ENCODE peak calls at places on chromosomes 13 and 19, in five cellular contexts. L is heart left ventricle, P is Peyer's patch, G is A673, H is A549. A is an unnamed sample. For H3K4me1, the result is how much of the 10 kb centered on the place peaks cover.

GRCh38 chr13:94263038-94263437 is 216.4 kb downstream of the DCT start:
- DNase-seq in L (no peak), P (no peak), G (no peak), H (no peak), A (no peak)

GRCh38 chr13:34654203-34654602 is 287.9 kb upstream of the NBEA start:
- DNase-seq in L (no peak), P (no peak), G (no peak), H (no peak), A (no peak)

GRCh38 chr13:29621401-29621800 is 25.9 kb upstream of the SLC7A1 start:
- DNase-seq in L (no peak), P (no peak), G (no peak), H (no peak), A (no peak)

GRCh38 chr19:14782978-14783545 is 4.7 kb upstream of the ADGRE2 start:
- DNase-seq in L (no peak), P (no peak), G (no peak), H (no peak), A (no peak)

GRCh38 chr19:10555613-10555979 is 10.2 kb downstream of the KRI1 start:
- DNase-seq in L (no peak), P (no peak), G (no peak), H (no peak), A (no peak)

GRCh38 chr19:9075064-9075964 is 11.5 kb upstream of the OR1M1 start:
- DNase-seq in L (peak), P (peak), G (peak), H (peak), A (no peak)

GRCh38 chr13:20993661-20994440 is 67.5 kb downstream of the LATS2 start:
- DNase-seq in L (no peak), P (no peak), G (no peak), H (no peak), A (no peak)

GRCh38 chr19:48654299-48655059 is 8.5 kb upstream of the CA11 start:
- DNase-seq in L (no peak), P (peak), G (peak), H (no peak), A (no peak)

GRCh38 chr19:55554749-55555152 is 9.4 kb upstream of the SBK3 start:
- DNase-seq in L (no peak), P (no peak), G (no peak), H (no peak), A (no peak)

GRCh38 chr19:10797541-10798256 is 38.3 kb downstream of the TMED1 start:
- DNase-seq in L (no peak), P (no peak), G (no peak), H (no peak), A (peak)

GRCh38 chr13:80742027-80742426 is 401.1 kb upstream of the SPRY2 start:
- DNase-seq in L (no peak), P (no peak), G (peak), H (no peak), A (no peak)

GRCh38 chr19:13014921-13015280 is 19.6 kb downstream of the NFIX start:
- DNase-seq in L (no peak), P (no peak), G (no peak), H (no peak), A (no peak)

GRCh38 chr13:34842466-34842865 is 99.6 kb upstream of the NBEA start:
- DNase-seq in L (no peak), P (no peak), G (no peak), H (no peak), A (no peak)

GRCh38 chr19:49020342-49020741 is 3.5 kb upstream of the LHB start:
- DNase-seq in L (no peak), P (no peak), G (no peak), H (no peak), A (no peak)

GRCh38 chr13:36778083-36778671 is 40.8 kb upstream of the RFXAP start:
- DNase-seq in L (no peak), P (no peak), G (peak), H (no peak), A (no peak)

GRCh38 chr19:58335630-58336029 is 8.8 kb downstream of the ZSCAN22 start:
- DNase-seq in L (no peak), P (no peak), G (no peak), H (no peak), A (no peak)

GRCh38 chr13:45206340-45206739 is 5.5 kb upstream of the KCTD4 start:
- DNase-seq in L (no peak), P (no peak), G (no peak), H (peak), A (no peak)

GRCh38 chr13:95073826-95074345 is 227.4 kb downstream of the ABCC4 start:
- DNase-seq in L (no peak), P (no peak), G (no peak), H (no peak), A (no peak)

GRCh38 chr13:98476106-98476505 is 100.8 kb downstream of the STK24 start:
- DNase-seq in L (no peak), P (no peak), G (peak), H (no peak), A (no peak)

GRCh38 chr19:33434090-33434885 is 60.8 kb downstream of the CEBPG start:
- DNase-seq in L (peak), P (peak), G (no peak), H (no peak), A (no peak)

GRCh38 chr19:16715613-16716012 is 4.0 kb upstream of the NWD1 start:
- DNase-seq in L (no peak), P (no peak), G (no peak), H (no peak), A (no peak)

GRCh38 chr13:94556016-94556415 is 39.9 kb downstream of the TGDS start:
- DNase-seq in L (no peak), P (no peak), G (no peak), H (no peak), A (no peak)

GRCh38 chr13:33352023-33352422 is 66.5 kb upstream of the STARD13 start:
- DNase-seq in L (no peak), P (no peak), G (peak), H (no peak), A (no peak)

DNA sequence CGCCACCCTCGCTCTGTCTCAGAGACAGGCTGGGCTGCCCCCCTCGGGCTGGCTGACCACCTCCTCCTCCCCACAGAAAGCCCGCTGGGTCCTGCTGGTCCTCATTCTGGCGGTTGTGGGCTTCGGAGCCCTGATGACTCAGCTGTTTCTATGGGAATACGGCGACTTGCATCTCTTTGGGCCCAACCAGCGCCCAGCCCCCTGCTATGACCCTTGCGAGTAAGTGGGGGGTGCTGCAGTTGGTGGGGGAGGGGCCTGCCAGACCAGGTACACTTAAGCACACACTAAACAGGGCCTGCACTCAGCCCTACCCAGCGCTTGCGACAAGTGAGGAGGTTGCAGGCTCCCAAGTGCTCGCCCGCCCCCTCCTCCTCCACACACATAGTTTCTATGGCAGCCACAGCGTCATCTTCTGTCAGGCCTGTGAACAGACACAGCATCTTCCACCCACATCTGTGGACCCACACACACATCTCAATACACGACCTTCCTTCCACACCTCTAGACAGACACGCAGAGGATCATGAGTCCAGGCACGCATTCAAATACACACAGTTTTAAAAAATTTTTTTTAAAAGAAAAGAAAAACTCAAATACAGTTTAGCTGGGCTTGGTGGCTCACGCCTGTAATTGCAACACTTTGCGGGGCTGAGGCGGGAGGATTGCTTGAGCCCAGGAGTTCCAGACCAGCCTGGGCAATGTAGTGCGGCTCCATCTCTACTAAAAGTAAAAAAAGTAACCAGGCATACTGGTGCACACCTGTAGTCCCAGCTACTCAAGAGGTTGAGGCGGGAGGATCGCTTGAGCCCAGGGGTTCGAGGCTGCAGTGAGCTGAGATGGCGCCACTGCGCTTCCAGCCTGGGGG is 18.4 kb downstream of the PLD3 start:
- DNase-seq in L (no peak), P (no peak), G (peak), H (no peak), A (no peak)
- H3K27ac ChIP-seq in L (no peak), P (no peak), G (peak), H (no peak), A (no peak)

DNA sequence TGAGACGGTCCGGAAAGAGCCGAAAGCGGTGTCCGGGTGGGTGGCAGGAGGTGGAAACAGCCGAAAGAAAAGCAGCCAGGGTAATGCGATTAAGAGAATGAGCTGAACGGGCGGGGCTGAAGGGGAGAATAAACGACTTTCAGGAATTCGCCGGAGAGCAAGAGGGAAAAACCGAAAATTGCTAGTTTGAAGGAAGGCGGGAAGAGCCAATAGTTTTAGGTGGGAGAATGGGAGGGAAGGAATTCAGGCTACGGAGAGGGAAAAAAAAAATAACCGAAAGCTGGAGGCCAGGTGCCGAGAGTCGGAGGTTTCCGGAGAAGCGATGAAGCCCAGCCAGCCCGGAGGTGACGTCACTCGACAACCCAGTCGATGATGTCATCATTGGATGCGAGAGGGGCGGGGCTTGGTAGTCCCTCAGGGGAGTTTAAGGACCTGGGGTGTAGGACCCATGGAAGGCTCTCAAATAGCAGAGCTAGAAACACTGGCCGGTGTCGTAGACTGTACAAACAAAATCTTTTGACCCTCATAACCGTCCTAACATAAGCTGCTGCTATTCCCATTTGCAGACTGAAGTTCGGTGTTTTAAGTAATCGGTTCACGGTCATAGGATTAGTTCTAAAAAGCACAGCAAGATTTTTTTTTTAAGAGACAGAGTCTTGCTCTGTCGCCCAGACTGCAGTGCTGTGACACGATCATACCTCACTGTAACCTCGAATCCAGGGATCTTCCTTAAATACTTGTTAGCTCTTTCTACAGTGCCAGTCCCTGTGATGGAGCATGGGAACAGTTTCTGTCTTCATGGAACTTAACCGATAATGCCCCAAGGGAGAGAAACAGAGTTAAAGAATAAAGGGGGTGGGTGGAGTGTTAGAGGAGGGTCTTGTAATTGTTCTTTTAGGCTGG is at the start of gene ZC3H4:
- DNase-seq in L (peak), P (peak), G (peak), H (peak), A (peak)
- H3K4me1 ChIP-seq in L (under half), P (under half), G (under half), H (under half), A (under half)

GRCh38 chr19:3184847-3185481 is 766 bp upstream of the NCLN start:
- DNase-seq in L (peak), P (no peak), G (peak), H (peak), A (no peak)
- H3K4me3 ChIP-seq in L (peak), P (peak), G (peak), H (peak), A (peak)

DNA sequence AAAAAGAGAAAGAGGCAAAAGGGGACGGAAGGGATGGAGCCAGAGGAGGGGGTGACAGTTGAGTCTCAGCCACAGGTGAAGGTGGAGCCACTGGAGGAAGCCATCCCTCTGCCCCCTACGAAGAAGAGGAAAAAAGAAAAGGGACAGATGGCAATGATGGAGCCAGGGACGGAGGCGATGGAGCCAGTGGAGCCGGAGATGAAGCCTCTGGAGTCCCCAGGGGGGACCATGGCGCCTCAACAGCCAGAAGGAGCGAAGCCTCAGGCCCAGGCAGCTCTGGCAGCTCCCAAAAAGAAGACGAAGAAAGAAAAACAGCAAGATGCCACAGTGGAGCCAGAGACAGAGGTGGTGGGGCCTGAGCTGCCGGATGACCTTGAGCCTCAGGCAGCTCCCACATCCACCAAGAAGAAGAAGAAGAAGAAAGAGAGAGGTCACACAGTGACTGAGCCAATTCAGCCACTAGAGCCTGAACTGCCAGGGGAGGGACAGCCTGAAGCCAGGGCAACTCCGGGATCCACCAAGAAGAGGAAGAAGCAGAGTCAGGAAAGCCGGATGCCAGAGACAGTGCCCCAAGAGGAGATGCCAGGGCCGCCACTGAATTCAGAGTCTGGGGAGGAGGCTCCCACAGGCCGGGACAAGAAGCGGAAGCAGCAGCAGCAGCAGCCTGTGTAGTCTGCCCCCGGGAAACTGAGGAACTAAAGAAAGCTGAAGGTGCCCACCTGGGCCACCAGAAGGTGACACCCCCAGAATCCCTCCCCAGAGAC is 2.6 kb downstream of the POLR1G start:
- DNase-seq in L (no peak), P (no peak), G (no peak), H (no peak), A (no peak)
- H3K27ac ChIP-seq in L (peak), P (no peak), G (no peak), H (no peak), A (no peak)

DNA sequence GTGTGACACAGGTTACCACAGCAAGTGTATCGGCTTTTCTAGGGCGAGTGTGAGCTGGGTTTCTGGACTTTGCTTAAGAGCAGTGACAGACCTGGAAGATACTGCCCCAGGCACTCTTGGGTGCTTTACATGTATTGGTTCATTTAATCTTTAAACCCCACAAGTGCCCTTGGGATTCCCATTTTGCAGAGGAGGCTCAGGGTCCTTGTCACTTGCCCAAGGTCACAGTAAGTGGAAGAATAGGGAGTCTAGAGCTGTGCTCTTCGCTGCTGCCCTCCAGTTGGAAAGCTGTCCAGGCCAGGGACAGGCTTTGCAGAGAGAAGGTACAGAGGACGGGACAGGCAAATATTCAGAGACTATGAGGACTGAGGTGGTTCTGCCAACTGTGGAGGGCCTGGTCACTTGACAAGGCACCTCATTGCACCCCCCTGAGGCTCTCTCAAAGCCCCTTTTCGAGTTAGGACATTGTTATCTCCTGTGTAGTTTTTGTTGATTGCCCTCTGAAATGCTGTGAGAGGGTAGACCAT is 42.4 kb downstream of the BBC3 start:
- DNase-seq in L (no peak), P (no peak), G (no peak), H (no peak), A (no peak)
- H3K4me1 ChIP-seq in L (under half), P (under half), G (under half), H (under half), A (under half)

GRCh38 chr13:66266761-66267160 is 963.4 kb downstream of the PCDH9 start:
- DNase-seq in L (no peak), P (no peak), G (no peak), H (no peak), A (no peak)

GRCh38 chr13:66262330-66262729 is 967.8 kb downstream of the PCDH9 start:
- DNase-seq in L (no peak), P (no peak), G (no peak), H (no peak), A (no peak)

GRCh38 chr13:66265446-66265845 is 964.7 kb downstream of the PCDH9 start:
- DNase-seq in L (no peak), P (no peak), G (no peak), H (no peak), A (no peak)

GRCh38 chr13:66266348-66266747 is 963.8 kb downstream of the PCDH9 start:
- DNase-seq in L (no peak), P (no peak), G (no peak), H (no peak), A (no peak)

DNA sequence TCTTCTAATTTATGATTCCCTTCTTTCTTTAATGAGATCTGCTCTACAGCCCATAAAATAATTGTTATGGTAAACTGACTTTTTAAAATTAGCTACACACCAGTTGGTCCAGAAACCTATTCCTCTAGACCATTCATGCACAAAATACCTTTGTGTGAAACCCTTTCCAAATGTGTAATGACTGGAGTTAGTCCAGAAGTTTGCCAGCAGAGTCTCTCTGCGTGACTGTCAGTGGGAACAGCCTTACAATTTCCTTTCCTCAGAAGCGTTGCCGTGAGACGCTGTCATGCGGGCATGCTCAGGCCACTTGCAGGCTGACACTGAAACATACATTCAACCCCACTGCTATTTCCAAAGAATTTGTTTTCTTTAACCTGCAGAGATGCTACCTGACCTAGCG is 965.2 kb downstream of the PCDH9 start:
- DNase-seq in L (no peak), P (no peak), G (peak), H (no peak), A (no peak)
- H3K4me3 ChIP-seq in L (no peak), P (no peak), G (no peak), H (no peak), A (no peak)

DNA sequence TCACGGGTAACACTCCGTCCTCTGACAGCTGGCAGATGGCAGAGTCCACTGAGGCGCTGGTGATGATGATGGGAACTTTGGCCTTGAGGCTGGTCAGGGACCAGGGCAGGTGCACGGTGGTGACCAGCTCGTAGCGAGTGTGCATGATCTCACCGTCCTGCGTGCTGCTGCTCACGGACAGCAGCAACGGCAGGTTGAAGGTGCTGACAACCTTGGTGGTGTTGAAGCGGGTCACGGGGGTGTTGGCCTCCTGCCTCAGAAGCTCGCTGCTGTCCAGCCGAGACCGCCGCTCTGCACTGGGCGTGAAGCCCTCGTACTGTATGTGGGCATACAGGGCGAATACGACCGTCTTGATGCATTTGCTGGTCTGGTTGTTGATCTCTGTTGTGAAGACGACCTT is 11.6 kb downstream of the ARRDC5 start:
- DNase-seq in L (no peak), P (no peak), G (no peak), H (no peak), A (no peak)
- H3K27ac ChIP-seq in L (no peak), P (no peak), G (no peak), H (no peak), A (no peak)